ENCODE peak calls at places on chromosomes 16 and 17, in seven cellular contexts. A, F, Y, H, W, U and I are unnamed samples.

GRCh38 chr16:87369117-87369775 is 14.3 kb downstream of the FBXO31 start:
- DNase-seq in H (no peak), A (no peak), U (no peak), W (no peak), F (no peak), Y (no peak), I (no peak)

GRCh38 chr16:3530371-3530914 is 29.6 kb downstream of the CLUAP1 start:
- DNase-seq in U (no peak), F (no peak), A (no peak), H (peak; percentile 11), Y (no peak), W (no peak), I (no peak)

GRCh38 chr16:89185062-89185751 is 13.7 kb downstream of the CDH15 start:
- DNase-seq in A (no peak), W (no peak), H (no peak), U (no peak), Y (no peak), F (no peak), I (no peak)

GRCh38 chr17:51703364-51704341 is 443.3 kb downstream of the UTP18 start:
- DNase-seq in Y (no peak), W (peak; percentile 53), A (peak; percentile 49), H (no peak), U (no peak), F (no peak), I (peak; percentile 63)

GRCh38 chr16:14097182-14097951 is 26.2 kb downstream of the MRTFB start:
- DNase-seq in H (no peak), Y (peak; percentile 25), U (peak; percentile 76), W (no peak), F (no peak), A (no peak), I (no peak)

GRCh38 chr16:30615358-30616076 is 5.3 kb upstream of the ZNF689 start:
- DNase-seq in U (peak; percentile 48), W (no peak), Y (peak; percentile 82), F (peak; percentile 8), A (peak; percentile 50), H (peak; percentile 80), I (peak; percentile 54)

GRCh38 chr17:54172654-54173316 is 350.1 kb downstream of the KIF2B start:
- DNase-seq in U (no peak), H (peak; percentile 5), W (peak; percentile 3), A (peak; percentile 39), F (no peak), Y (no peak), I (peak; percentile 6)

GRCh38 chr16:16863672-16864071 is 484.7 kb downstream of the NPIPA7 start:
- DNase-seq in F (no peak), A (no peak), W (no peak), Y (no peak), H (no peak), U (no peak), I (no peak)

GRCh38 chr17:1957037-1957436 is 68.1 kb downstream of the RTN4RL1 start:
- DNase-seq in W (peak; percentile 12), A (peak; percentile 14), U (no peak), Y (no peak), H (no peak), F (peak; percentile 39), I (peak; percentile 31)

GRCh38 chr16:31708348-31708747 is 165.3 kb upstream of the ZNF267 start:
- DNase-seq in U (no peak), A (no peak), W (no peak), H (no peak), Y (no peak), F (no peak), I (no peak)

GRCh38 chr17:82959242-82959930 is 119.6 kb upstream of the ZNF750 start:
- DNase-seq in U (no peak), H (no peak), W (no peak), Y (no peak), A (no peak), F (no peak), I (no peak)

GRCh38 chr17:1094591-1094990 is 85.2 kb downstream of the ABR start:
- DNase-seq in F (no peak), H (no peak), W (no peak), A (no peak), U (no peak), Y (no peak), I (no peak)

GRCh38 chr16:46918400-46918799 is 34.2 kb downstream of the GPT2 start:
- DNase-seq in W (no peak), A (no peak), Y (no peak), U (no peak), F (no peak), H (no peak), I (no peak)

GRCh38 chr16:23082161-23082788 is 67.0 kb downstream of the USP31 start:
- DNase-seq in A (peak; percentile 15), Y (no peak), H (no peak), F (no peak), W (no peak), U (no peak), I (no peak)

GRCh38 chr16:11668590-11669379 is 530 bp downstream of the SNN start:
- DNase-seq in H (no peak), W (no peak), F (no peak), U (no peak), A (no peak), Y (no peak), I (no peak)

GRCh38 chr16:19361587-19361986 is 56.1 kb upstream of the TMC5 start:
- DNase-seq in U (no peak), Y (no peak), F (no peak), H (no peak), A (no peak), W (no peak), I (no peak)

GRCh38 chr17:79891113-79891730 is 52.0 kb upstream of the CBX4 start:
- DNase-seq in Y (no peak), F (no peak), W (no peak), U (no peak), A (no peak), H (no peak), I (no peak)

GRCh38 chr17:39271546-39271945 is 45.8 kb upstream of the STAC2 start:
- DNase-seq in Y (no peak), A (peak; percentile 17), H (no peak), U (no peak), F (peak; percentile 52), W (no peak), I (peak; percentile 30)

GRCh38 chr17:46157443-46158107 is 35.7 kb downstream of the KANSL1 start:
- DNase-seq in F (peak; percentile 23), H (no peak), U (no peak), W (peak; percentile 76), Y (no peak), A (peak; percentile 73), I (peak; percentile 41)

GRCh38 chr16:31484491-31485171 is 1.7 kb downstream of the SLC5A2 start:
- DNase-seq in H (no peak), A (no peak), W (no peak), Y (peak; percentile 78), U (no peak), F (no peak), I (no peak)

GRCh38 chr17:10055251-10055975 is 143.0 kb downstream of the GAS7 start:
- DNase-seq in H (no peak), F (no peak), U (no peak), Y (no peak), A (no peak), W (no peak), I (no peak)

GRCh38 chr16:4380131-4381063 is 8.7 kb downstream of the VASN start:
- DNase-seq in H (no peak), U (no peak), W (no peak), Y (no peak), A (no peak), F (no peak), I (no peak)

DNA sequence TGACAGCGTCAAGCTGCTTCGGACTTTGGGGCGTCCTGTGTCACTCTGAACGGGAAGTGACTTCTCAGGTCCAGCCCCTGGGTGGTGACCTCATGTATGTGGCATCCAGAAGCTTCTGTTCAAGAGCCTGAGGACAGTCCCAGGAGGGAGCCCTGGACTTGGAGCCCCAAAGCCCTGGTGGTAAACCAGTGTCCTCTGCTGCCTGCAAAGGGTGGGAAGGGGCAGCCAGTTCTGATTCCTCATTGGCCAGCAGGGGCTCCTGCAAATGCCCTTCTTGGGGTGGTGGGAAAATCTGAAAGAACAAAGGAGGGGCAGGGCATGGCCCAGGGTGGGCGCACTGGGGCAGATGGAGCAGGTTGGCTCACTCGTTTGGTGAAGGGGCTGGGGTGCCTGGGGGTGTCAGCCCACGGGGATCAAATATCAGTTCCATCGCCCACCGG is 1.6 kb downstream of the OSGIN1 start:
- DNase-seq in F (peak; percentile 38), H (no peak), W (peak; percentile 18), A (peak; percentile 70), Y (peak; percentile 74), U (peak; percentile 54), I (peak; percentile 28)
- H3K4me3 ChIP-seq in F (no peak overlapping the region), H (peak overlapping the region; percentile 67), W (no peak overlapping the region), A (no peak overlapping the region), Y (no peak overlapping the region), U (peak overlapping the region; percentile 66), I (no peak overlapping the region)

DNA sequence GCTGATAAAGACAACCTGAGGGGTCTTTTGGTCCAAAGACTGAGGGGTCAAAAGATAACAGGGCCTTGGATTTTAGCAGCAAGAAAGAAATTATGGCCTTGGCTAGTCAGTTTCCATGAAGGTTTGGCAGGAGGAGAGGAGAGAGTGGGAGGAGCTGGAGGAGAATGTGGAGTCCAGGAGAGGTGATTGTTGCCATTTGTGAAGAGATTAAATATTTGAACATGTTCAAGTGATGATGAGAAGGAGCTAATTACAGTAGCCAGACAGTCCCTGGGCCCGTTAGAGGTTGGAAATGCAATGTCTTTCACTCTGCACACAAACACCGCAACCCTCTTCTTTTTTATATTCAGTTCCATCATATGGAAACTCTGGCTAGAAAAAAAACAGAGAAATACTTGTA is 68.6 kb downstream of the TNRC6C start:
- DNase-seq in W (no peak), H (no peak), U (no peak), Y (no peak), F (no peak), A (no peak), I (no peak)
- TF ChIP-seq CTCF in W (no peak), H (no peak), U (no peak), Y (no peak), F (no peak), A (no peak), I (no peak)

GRCh38 chr17:27807567-27808470 is 7.5 kb upstream of the NOS2 start:
- DNase-seq in W (no peak), A (no peak), U (no peak), H (no peak), Y (peak; percentile 74), F (no peak), I (no peak)
- H3K4me3 ChIP-seq in W (no peak overlapping the region), A (no peak overlapping the region), U (no peak overlapping the region), H (no peak overlapping the region), Y (no peak overlapping the region), F (no peak overlapping the region), I (no peak overlapping the region)

DNA sequence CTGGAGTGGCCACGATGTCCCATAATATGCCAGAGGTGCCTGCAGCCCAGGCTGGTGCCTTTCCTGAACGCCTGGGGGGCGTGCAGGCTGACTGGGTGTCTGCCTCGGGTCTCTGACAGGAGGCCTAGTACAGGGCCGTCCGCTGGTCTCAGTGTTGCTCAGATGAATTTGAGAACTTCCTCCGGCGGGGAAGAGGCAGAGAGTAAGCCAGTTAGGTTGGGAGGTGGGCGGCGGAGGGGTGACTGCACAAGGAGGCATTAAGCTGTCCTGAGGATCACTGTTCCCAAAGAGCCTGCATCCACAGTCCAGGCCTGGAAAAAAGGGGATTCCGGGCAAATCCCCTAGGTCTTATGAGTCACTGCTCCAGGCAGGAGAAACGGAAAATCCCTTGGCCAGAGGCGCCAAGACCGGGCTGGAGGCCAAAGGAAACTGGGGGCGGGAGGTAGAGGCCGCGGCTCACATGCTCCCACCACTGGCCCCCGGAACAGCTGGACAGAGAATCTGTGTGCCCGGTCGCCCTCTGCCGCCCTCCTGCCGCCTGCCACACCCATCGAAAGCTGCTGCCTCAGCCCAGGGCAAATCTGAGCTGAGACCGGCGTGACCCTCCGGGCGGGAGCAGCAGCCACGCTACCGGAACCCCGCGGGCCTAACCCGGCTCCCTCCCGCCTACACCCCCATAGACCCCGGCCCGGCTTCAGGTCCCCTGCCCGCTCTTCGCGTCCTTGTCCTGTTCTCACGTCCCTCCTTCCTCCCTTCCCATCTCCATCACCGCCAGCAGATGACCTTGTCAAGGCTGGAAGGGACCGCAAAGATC is 1.2 kb downstream of the TRIM47 start:
- DNase-seq in Y (peak; percentile 88), U (peak; percentile 87), F (peak; percentile 97), A (peak; percentile 97), W (peak; percentile 92), H (peak; percentile 85), I (peak; percentile 97)
- TF ChIP-seq CTCF in Y (no peak), U (no peak), F (peak; percentile 36), A (no peak), W (peak; percentile 12), H (no peak), I (no peak)